ENCODE peak calls at places on chromosomes 11 and 22, in nine cellular contexts. A is OCI-LY7, J is PC-3, V is neural progenitor cell, Y is hepatocyte, P is SK-N-SH, Z is GM23248, R is HCT116, N is MM.1S. Q is an unnamed sample.

GRCh38 chr11:27233654-27234042 is 129.4 kb downstream of the CCDC34 start:
- DNase-seq in A (no peak), J (no peak), V (no peak), Y (no peak), P (no peak), Z (peak), R (no peak), N (no peak), Q (no peak)

GRCh38 chr11:76588455-76589325 is 81.9 kb downstream of the LRRC32 start:
- DNase-seq in A (peak), J (no peak), V (no peak), Y (peak), P (peak), Z (no peak), R (no peak), N (peak), Q (no peak)

GRCh38 chr11:45097721-45098493 is 48.5 kb upstream of the PRDM11 start:
- DNase-seq in A (peak), J (peak), V (peak), Y (peak), P (peak), Z (peak), R (no peak), N (peak), Q (peak)

GRCh38 chr11:130055637-130056036 is 14.1 kb upstream of the APLP2 start:
- DNase-seq in A (no peak), J (no peak), V (no peak), Y (no peak), P (no peak), Z (peak), R (no peak), N (no peak), Q (no peak)

GRCh38 chr22:27986459-27986858 is 67.4 kb upstream of the PITPNB start:
- DNase-seq in A (no peak), J (no peak), V (no peak), Y (no peak), P (no peak), Z (no peak), R (no peak), N (no peak), Q (no peak)

GRCh38 chr11:105432241-105432995 is 177.5 kb upstream of the GRIA4 start:
- DNase-seq in A (no peak), J (no peak), V (no peak), Y (no peak), P (no peak), Z (no peak), R (no peak), N (no peak), Q (no peak)

GRCh38 chr11:1267441-1268100 is 41.9 kb downstream of the TOLLIP start:
- DNase-seq in A (no peak), J (no peak), V (no peak), Y (no peak), P (no peak), Z (peak), R (no peak), N (no peak), Q (no peak)

GRCh38 chr22:50530857-50531545 is 1.2 kb upstream of the TYMP start:
- DNase-seq in A (peak), J (peak), V (peak), Y (peak), P (no peak), Z (peak), R (peak), N (peak), Q (peak)

GRCh38 chr11:124069429-124070401 is 28.6 kb upstream of the OR10G7 start:
- DNase-seq in A (peak), J (peak), V (peak), Y (peak), P (peak), Z (peak), R (peak), N (no peak), Q (peak)

GRCh38 chr22:20783844-20784723 is 10.2 kb downstream of the SERPIND1 start:
- DNase-seq in A (peak), J (peak), V (peak), Y (peak), P (peak), Z (peak), R (peak), N (peak), Q (peak)

GRCh38 chr11:66318576-66318970 is 1.7 kb upstream of the CD248 start:
- DNase-seq in A (no peak), J (no peak), V (no peak), Y (no peak), P (no peak), Z (peak), R (no peak), N (no peak), Q (no peak)

GRCh38 chr22:38462960-38463784 is 4.7 kb upstream of the KDELR3 start:
- DNase-seq in A (peak), J (no peak), V (peak), Y (peak), P (no peak), Z (no peak), R (no peak), N (no peak), Q (peak)

GRCh38 chr11:2724114-2724513 is 24.3 kb upstream of the KCNQ1OT1 start:
- DNase-seq in A (no peak), J (no peak), V (no peak), Y (no peak), P (no peak), Z (no peak), R (no peak), N (no peak), Q (no peak)

GRCh38 chr11:86126862-86127261 is 58.0 kb upstream of the PICALM start:
- DNase-seq in A (no peak), J (no peak), V (no peak), Y (no peak), P (no peak), Z (no peak), R (no peak), N (no peak), Q (no peak)

GRCh38 chr11:1953489-1954284 is 6.6 kb downstream of the MRPL23 start:
- DNase-seq in A (no peak), J (no peak), V (no peak), Y (no peak), P (no peak), Z (no peak), R (no peak), N (no peak), Q (no peak)

GRCh38 chr11:78177216-78177615 is 11.2 kb downstream of the KCTD21 start:
- DNase-seq in A (no peak), J (no peak), V (no peak), Y (no peak), P (no peak), Z (no peak), R (no peak), N (no peak), Q (no peak)

GRCh38 chr11:78179459-78180071 is 8.9 kb downstream of the KCTD21 start:
- DNase-seq in A (no peak), J (peak), V (no peak), Y (peak), P (no peak), Z (no peak), R (no peak), N (no peak), Q (no peak)

GRCh38 chr11:78176605-78177141 is 11.8 kb downstream of the KCTD21 start:
- DNase-seq in A (no peak), J (no peak), V (no peak), Y (no peak), P (no peak), Z (no peak), R (no peak), N (no peak), Q (no peak)

GRCh38 chr11:78181155-78181554 is 7.3 kb downstream of the KCTD21 start:
- DNase-seq in A (no peak), J (no peak), V (no peak), Y (no peak), P (no peak), Z (no peak), R (no peak), N (no peak), Q (no peak)
- TF ChIP-seq EZH2phosphoT487 in A (no peak), J (no peak), V (no peak), Y (no peak), P (no peak), Z (no peak), R (no peak), N (no peak), Q (no peak)

DNA sequence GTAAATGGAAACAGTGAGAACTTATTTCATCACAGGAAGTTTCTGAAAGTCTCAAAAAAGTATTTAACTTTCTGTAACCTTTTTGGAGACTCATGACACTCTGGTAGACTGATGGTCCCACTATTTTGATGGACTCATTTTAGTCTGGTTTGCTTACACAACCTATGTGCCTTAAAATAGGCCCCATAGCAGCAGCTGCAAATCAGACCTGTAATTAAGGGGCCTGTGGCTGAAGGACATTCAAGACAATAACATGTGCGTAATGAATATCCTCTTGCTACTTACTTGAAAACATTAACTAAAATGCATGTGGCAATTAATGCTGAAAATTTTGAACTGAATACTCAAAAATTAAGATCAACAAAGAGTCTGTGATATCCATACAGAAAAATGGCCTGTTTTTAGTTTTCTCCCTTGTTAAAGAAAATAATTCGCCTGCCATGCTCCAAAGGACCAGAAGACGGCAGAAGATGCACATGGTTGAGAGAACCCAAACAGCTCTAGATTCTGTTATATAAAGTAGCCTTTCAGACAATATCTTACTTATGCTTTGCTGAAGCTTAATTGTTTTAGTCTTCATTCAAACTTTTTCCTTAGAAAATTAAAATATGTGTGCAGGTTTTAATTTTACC is 568.5 kb downstream of the KCNA4 start:
- DNase-seq in A (peak), J (peak), V (peak), Y (peak), P (no peak), Z (peak), R (peak), N (no peak), Q (peak)
- TF ChIP-seq EZH2phosphoT487 in A (no peak), J (no peak), V (no peak), Y (no peak), P (no peak), Z (no peak), R (no peak), N (no peak), Q (no peak)

GRCh38 chr11:72036687-72037086 is 38.0 kb downstream of the IL18BP start:
- DNase-seq in A (no peak), J (no peak), V (no peak), Y (no peak), P (no peak), Z (no peak), R (no peak), N (no peak), Q (no peak)

GRCh38 chr11:72040497-72041363 is 39.6 kb downstream of the NUMA1 start:
- DNase-seq in A (peak), J (peak), V (peak), Y (peak), P (peak), Z (peak), R (peak), N (peak), Q (peak)

GRCh38 chr11:72037554-72038311 is 39.0 kb downstream of the IL18BP start:
- DNase-seq in A (peak), J (no peak), V (no peak), Y (no peak), P (no peak), Z (peak), R (no peak), N (no peak), Q (no peak)

GRCh38 chr11:72039108-72039850 is 40.6 kb downstream of the IL18BP start:
- DNase-seq in A (peak), J (no peak), V (no peak), Y (peak), P (peak), Z (peak), R (no peak), N (no peak), Q (peak)

DNA sequence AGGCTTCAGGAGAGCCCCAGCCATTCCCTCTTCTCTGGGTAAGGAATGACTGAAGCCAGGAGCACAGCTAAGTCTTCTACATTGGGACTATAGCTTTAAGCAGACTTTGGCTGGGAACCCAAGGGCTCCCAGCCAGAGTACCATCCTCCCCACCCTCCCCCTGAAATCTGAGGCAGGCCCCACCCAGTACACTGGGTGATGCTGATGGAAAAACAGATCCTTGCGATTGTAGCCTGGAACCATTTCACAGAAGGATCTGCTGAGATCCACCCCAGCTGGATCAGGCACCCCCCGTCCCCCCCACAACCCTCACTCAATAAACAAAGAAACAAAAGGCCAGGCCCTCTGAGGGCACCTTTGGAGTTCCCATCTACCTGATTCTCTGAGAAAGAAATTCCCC is 39.8 kb downstream of the IL18BP start:
- DNase-seq in A (no peak), J (peak), V (no peak), Y (peak), P (peak), Z (peak), R (no peak), N (no peak), Q (no peak)
- TF ChIP-seq EZH2phosphoT487 in A (no peak), J (no peak), V (no peak), Y (no peak), P (no peak), Z (no peak), R (no peak), N (no peak), Q (no peak)

GRCh38 chr11:97966901-97967300 is 1053.8 kb upstream of the CNTN5 start:
- DNase-seq in A (no peak), J (peak), V (no peak), Y (no peak), P (no peak), Z (no peak), R (no peak), N (no peak), Q (no peak)

GRCh38 chr11:97965849-97966646 is 1054.7 kb upstream of the CNTN5 start:
- DNase-seq in A (no peak), J (peak), V (no peak), Y (no peak), P (no peak), Z (peak), R (no peak), N (no peak), Q (no peak)

GRCh38 chr11:97964332-97965004 is 1056.3 kb upstream of the CNTN5 start:
- DNase-seq in A (no peak), J (no peak), V (no peak), Y (no peak), P (no peak), Z (peak), R (no peak), N (no peak), Q (no peak)

GRCh38 chr11:97963528-97964331 is 1057.0 kb upstream of the CNTN5 start:
- DNase-seq in A (no peak), J (no peak), V (no peak), Y (no peak), P (no peak), Z (no peak), R (no peak), N (no peak), Q (no peak)

DNA sequence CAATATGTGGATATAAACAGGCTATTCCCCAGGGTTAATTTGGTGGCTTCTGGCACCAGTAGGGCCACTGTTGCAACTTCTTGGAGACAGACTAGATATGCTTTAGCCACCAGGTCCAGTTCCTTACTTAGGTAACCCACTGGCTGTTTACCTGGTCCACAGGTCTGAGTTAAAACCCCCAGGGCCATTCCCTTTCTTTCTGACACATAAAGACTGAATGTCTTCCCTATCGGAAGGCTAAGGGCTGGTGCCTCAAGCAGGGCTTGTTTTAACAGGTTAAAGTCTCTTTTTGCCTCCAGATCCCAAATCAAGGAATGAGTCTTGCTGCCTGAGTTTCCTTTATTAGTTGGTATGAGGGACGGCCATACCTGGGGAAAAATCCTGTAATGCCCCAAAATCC is 1052.7 kb upstream of the CNTN5 start:
- DNase-seq in A (no peak), J (no peak), V (no peak), Y (no peak), P (no peak), Z (no peak), R (no peak), N (no peak), Q (no peak)
- TF ChIP-seq EZH2phosphoT487 in A (no peak), J (no peak), V (no peak), Y (no peak), P (no peak), Z (no peak), R (no peak), N (no peak), Q (no peak)

DNA sequence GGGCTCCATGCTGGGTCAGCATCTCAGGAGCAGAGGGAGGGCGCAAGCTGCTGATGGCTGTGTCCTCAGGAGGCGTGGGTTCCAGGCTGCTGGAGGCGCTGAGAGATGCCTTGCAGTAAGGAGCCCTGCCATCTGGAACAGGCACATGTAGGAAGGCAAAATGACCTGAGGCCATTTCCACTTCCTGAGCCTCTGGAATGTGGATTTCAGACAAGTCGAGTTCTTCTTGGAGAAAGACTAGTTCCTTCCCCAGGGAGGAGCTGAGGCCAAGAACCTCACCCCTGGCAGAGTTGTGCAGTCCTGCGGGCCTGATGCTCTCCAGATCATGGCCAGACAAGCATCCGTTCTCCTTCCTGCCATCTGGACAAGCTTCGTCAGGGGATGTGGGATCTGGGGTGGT is 19.3 kb downstream of the HPS4 start:
- DNase-seq in A (no peak), J (no peak), V (no peak), Y (no peak), P (no peak), Z (peak), R (no peak), N (no peak), Q (no peak)
- TF ChIP-seq EZH2phosphoT487 in A (no peak), J (no peak), V (no peak), Y (no peak), P (no peak), Z (no peak), R (no peak), N (no peak), Q (no peak)

GRCh38 chr11:128857341-128857740 is 9.8 kb downstream of the KCNJ1 start:
- DNase-seq in A (no peak), J (no peak), V (no peak), Y (no peak), P (no peak), Z (no peak), R (no peak), N (no peak), Q (no peak)

GRCh38 chr11:128862913-128863660 is 4.0 kb downstream of the KCNJ1 start:
- DNase-seq in A (no peak), J (peak), V (no peak), Y (no peak), P (no peak), Z (peak), R (no peak), N (no peak), Q (no peak)

GRCh38 chr11:128860571-128861361 is 6.3 kb downstream of the KCNJ1 start:
- DNase-seq in A (no peak), J (no peak), V (no peak), Y (no peak), P (peak), Z (peak), R (no peak), N (peak), Q (no peak)

GRCh38 chr11:128862421-128862820 is 4.7 kb downstream of the KCNJ1 start:
- DNase-seq in A (no peak), J (no peak), V (no peak), Y (no peak), P (no peak), Z (peak), R (no peak), N (no peak), Q (no peak)

DNA sequence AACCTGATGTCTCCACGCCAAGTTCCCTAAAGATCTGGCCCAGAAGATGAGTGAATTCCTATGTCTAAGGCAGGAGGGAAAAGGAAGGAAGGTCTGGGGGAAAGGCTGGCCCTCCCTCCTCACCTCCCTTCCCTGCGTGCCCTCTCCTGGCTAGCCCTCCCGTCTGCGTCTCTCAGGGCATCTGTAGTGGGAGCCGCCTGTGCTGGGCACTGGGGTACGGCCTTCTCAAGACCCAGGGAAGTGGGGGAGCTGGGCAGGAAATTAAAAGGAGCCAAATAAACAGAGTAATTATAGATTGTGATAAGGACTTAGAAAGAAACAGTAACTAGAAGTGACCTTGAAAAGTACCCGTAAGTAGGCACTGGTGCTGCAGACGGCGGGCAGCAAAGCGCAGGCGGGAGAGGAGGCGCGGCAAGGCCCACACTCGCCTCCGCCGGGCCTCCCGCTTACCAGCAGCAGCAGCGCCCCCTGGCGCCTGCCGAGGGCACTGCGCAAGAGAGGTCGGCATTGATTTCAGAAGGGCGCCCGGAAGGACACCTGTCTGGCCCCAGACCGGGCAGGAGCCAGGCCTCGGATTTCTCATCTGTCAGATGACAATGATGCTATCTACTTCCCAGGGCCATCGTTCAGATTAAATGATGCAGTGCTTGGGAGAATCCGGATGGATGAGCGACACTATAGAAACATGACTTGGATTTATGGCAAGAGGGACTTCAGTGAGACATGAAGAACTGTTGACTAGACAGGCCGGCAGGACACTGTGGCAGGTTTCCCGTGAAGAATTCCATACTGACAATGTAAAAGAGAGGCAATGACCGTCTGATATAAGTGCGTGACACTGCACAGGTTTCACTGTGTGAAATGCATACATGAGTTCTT is 7.3 kb downstream of the KCNJ1 start:
- DNase-seq in A (peak), J (peak), V (peak), Y (peak), P (peak), Z (peak), R (peak), N (peak), Q (peak)
- TF ChIP-seq EZH2phosphoT487 in A (no peak), J (no peak), V (no peak), Y (no peak), P (no peak), Z (no peak), R (no peak), N (no peak), Q (no peak)

GRCh38 chr11:17864478-17864941 is 129.9 kb downstream of the KCNC1 start:
- DNase-seq in A (peak), J (peak), V (peak), Y (peak), P (no peak), Z (no peak), R (no peak), N (peak), Q (peak)
- TF ChIP-seq EZH2phosphoT487 in A (no peak), J (no peak), V (no peak), Y (no peak), P (no peak), Z (no peak), R (no peak), N (no peak), Q (no peak)

GRCh38 chr11:68038718-68039525 is at the start of gene TCIRG1:
- DNase-seq in A (peak), J (peak), V (peak), Y (peak), P (peak), Z (peak), R (peak), N (peak), Q (peak)
- TF ChIP-seq EZH2phosphoT487 in A (no peak), J (no peak), V (no peak), Y (no peak), P (no peak), Z (no peak), R (no peak), N (no peak), Q (no peak)

GRCh38 chr11:109071712-109072524 is 350.1 kb upstream of the C11orf87 start:
- DNase-seq in A (no peak), J (peak), V (no peak), Y (no peak), P (no peak), Z (peak), R (no peak), N (peak), Q (no peak)
- TF ChIP-seq EZH2phosphoT487 in A (no peak), J (no peak), V (no peak), Y (no peak), P (no peak), Z (no peak), R (no peak), N (no peak), Q (no peak)

Q was measured in GM23338.